ENCODE peak calls at places on chromosome 19, in six cellular contexts. One of them, this sample, is unnamed.

GRCh38 chr19:19489804-19490204 is 25.5 kb downstream of the TSSK6 start:
- DNase-seq in brain microvascular endothelial cell: no peak
- DNase-seq in iPS DF 6.9: no peak
- DNase-seq in AG09309: no peak
- DNase-seq in CD4-positive, CD25-positive, alpha-beta regulatory T cell: no peak
- DNase-seq in PC-3: no peak
- DNase-seq in this sample: no peak

GRCh38 chr19:20787766-20788165 is 11.7 kb downstream of the ZNF66 start:
- DNase-seq in brain microvascular endothelial cell: no peak
- DNase-seq in AG09309: no peak
- DNase-seq in CD4-positive, CD25-positive, alpha-beta regulatory T cell: no peak
- DNase-seq in PC-3: no peak
- DNase-seq in iPS DF 6.9: no peak
- DNase-seq in this sample: no peak

GRCh38 chr19:46481947-46482346 is 10.6 kb upstream of the PNMA8A start:
- DNase-seq in iPS DF 6.9: no peak
- DNase-seq in brain microvascular endothelial cell: no peak
- DNase-seq in PC-3: no peak
- DNase-seq in AG09309: no peak
- DNase-seq in CD4-positive, CD25-positive, alpha-beta regulatory T cell: no peak
- DNase-seq in this sample: peak; percentile 69

GRCh38 chr19:42480335-42481095 is 37.8 kb upstream of the CXCL17 start:
- DNase-seq in CD4-positive, CD25-positive, alpha-beta regulatory T cell: no peak
- DNase-seq in brain microvascular endothelial cell: peak; percentile 50
- DNase-seq in iPS DF 6.9: no peak
- DNase-seq in PC-3: peak; percentile 61
- DNase-seq in AG09309: no peak
- DNase-seq in this sample: peak; percentile 59

GRCh38 chr19:29326351-29326750 is 113.4 kb upstream of the UQCRFS1 start:
- DNase-seq in brain microvascular endothelial cell: no peak
- DNase-seq in CD4-positive, CD25-positive, alpha-beta regulatory T cell: no peak
- DNase-seq in PC-3: no peak
- DNase-seq in AG09309: no peak
- DNase-seq in iPS DF 6.9: no peak
- DNase-seq in this sample: no peak

GRCh38 chr19:9597027-9597426 is 12.7 kb upstream of the ZNF121 start:
- DNase-seq in iPS DF 6.9: no peak
- DNase-seq in CD4-positive, CD25-positive, alpha-beta regulatory T cell: no peak
- DNase-seq in AG09309: peak; percentile 53
- DNase-seq in PC-3: peak; percentile 99
- DNase-seq in brain microvascular endothelial cell: peak; percentile 47
- DNase-seq in this sample: peak; percentile 62

GRCh38 chr19:51140441-51140840 is 1.7 kb upstream of the SIGLEC7 start:
- DNase-seq in PC-3: no peak
- DNase-seq in iPS DF 6.9: no peak
- DNase-seq in brain microvascular endothelial cell: no peak
- DNase-seq in AG09309: no peak
- DNase-seq in CD4-positive, CD25-positive, alpha-beta regulatory T cell: no peak
- DNase-seq in this sample: no peak

GRCh38 chr19:35346193-35347052 is 1.3 kb upstream of the FFAR1 start:
- DNase-seq in CD4-positive, CD25-positive, alpha-beta regulatory T cell: peak; percentile 13
- DNase-seq in PC-3: no peak
- DNase-seq in AG09309: no peak
- DNase-seq in iPS DF 6.9: no peak
- DNase-seq in brain microvascular endothelial cell: no peak
- DNase-seq in this sample: no peak

GRCh38 chr19:3576696-3577443 is 4.1 kb downstream of the HMG20B start:
- DNase-seq in AG09309: no peak
- DNase-seq in iPS DF 6.9: no peak
- DNase-seq in brain microvascular endothelial cell: no peak
- DNase-seq in CD4-positive, CD25-positive, alpha-beta regulatory T cell: no peak
- DNase-seq in PC-3: no peak
- DNase-seq in this sample: peak; percentile 79

GRCh38 chr19:31883299-31883990 is 462.0 kb upstream of the ZNF507 start:
- DNase-seq in PC-3: no peak
- DNase-seq in CD4-positive, CD25-positive, alpha-beta regulatory T cell: no peak
- DNase-seq in AG09309: no peak
- DNase-seq in iPS DF 6.9: no peak
- DNase-seq in brain microvascular endothelial cell: no peak
- DNase-seq in this sample: no peak

GRCh38 chr19:5294403-5295160 is 46.0 kb downstream of the PTPRS start:
- DNase-seq in PC-3: no peak
- DNase-seq in AG09309: no peak
- DNase-seq in brain microvascular endothelial cell: no peak
- DNase-seq in iPS DF 6.9: no peak
- DNase-seq in CD4-positive, CD25-positive, alpha-beta regulatory T cell: no peak
- DNase-seq in this sample: no peak

GRCh38 chr19:38425810-38426466 is at the start of gene RASGRP4:
- DNase-seq in CD4-positive, CD25-positive, alpha-beta regulatory T cell: peak; percentile 45
- DNase-seq in AG09309: no peak
- DNase-seq in PC-3: no peak
- DNase-seq in brain microvascular endothelial cell: no peak
- DNase-seq in iPS DF 6.9: no peak
- DNase-seq in this sample: no peak

GRCh38 chr19:10471909-10472308 is 31.2 kb downstream of the KEAP1 start:
- DNase-seq in iPS DF 6.9: no peak
- DNase-seq in CD4-positive, CD25-positive, alpha-beta regulatory T cell: no peak
- DNase-seq in brain microvascular endothelial cell: peak; percentile 35
- DNase-seq in PC-3: peak; percentile 71
- DNase-seq in AG09309: no peak
- DNase-seq in this sample: peak; percentile 71

GRCh38 chr19:31073485-31074221 is 275.6 kb downstream of the TSHZ3 start:
- DNase-seq in iPS DF 6.9: no peak
- DNase-seq in brain microvascular endothelial cell: no peak
- DNase-seq in CD4-positive, CD25-positive, alpha-beta regulatory T cell: no peak
- DNase-seq in AG09309: no peak
- DNase-seq in PC-3: no peak
- DNase-seq in this sample: no peak

GRCh38 chr19:49489601-49490167 is 2.3 kb downstream of the RPL13A start:
- DNase-seq in AG09309: no peak
- DNase-seq in brain microvascular endothelial cell: no peak
- DNase-seq in iPS DF 6.9: no peak
- DNase-seq in PC-3: no peak
- DNase-seq in CD4-positive, CD25-positive, alpha-beta regulatory T cell: no peak
- DNase-seq in this sample: no peak

GRCh38 chr19:10419646-10420443 is 493 bp upstream of the PDE4A start:
- DNase-seq in CD4-positive, CD25-positive, alpha-beta regulatory T cell: no peak
- DNase-seq in brain microvascular endothelial cell: peak; percentile 91
- DNase-seq in AG09309: no peak
- DNase-seq in iPS DF 6.9: no peak
- DNase-seq in PC-3: peak; percentile 42
- DNase-seq in this sample: peak; percentile 61

GRCh38 chr19:23787106-23787505 is 28.4 kb upstream of the ZNF681 start:
- DNase-seq in brain microvascular endothelial cell: peak; percentile 7
- DNase-seq in iPS DF 6.9: no peak
- DNase-seq in CD4-positive, CD25-positive, alpha-beta regulatory T cell: no peak
- DNase-seq in AG09309: peak; percentile 8
- DNase-seq in PC-3: peak; percentile 61
- DNase-seq in this sample: no peak

GRCh38 chr19:50175924-50176323 is 12.8 kb upstream of the IZUMO2 start:
- DNase-seq in brain microvascular endothelial cell: no peak
- DNase-seq in iPS DF 6.9: no peak
- DNase-seq in AG09309: no peak
- DNase-seq in CD4-positive, CD25-positive, alpha-beta regulatory T cell: no peak
- DNase-seq in PC-3: no peak
- DNase-seq in this sample: no peak

DNA sequence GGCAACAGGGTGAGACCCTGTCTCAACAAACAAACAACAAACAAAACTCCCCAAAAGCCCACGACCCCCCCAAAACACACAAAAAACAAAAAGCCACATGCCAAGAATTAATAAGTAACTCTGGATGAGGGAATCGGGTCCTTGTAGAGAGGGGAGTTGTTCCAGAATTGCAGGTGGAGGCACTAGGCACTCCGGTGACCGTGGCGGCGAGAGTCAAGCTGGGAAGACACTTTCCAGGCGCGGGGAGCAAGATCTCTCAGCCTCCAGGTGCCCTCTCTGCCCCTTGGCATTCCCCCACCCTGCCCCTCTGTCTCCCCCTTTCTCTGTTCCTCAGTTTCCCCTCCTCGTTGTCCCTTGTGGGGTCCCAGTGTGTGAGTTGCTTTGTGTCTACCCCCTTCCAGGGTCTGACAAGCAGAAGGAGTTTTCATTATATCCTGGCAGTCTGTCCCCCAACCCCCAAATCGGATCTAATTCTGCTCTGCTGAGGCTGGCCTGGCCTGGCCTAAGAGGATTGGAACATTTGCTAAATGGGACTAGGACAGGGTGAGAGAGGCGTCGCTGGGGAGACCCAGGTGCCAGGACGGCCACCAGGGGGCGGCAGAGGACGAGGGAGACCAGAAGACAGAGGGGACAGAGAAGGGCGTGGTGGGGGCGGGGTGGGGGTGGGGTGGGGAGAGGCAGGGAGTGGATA is 8.3 kb upstream of the CRX start:
- DNase-seq in PC-3: peak; percentile 69
- DNase-seq in CD4-positive, CD25-positive, alpha-beta regulatory T cell: peak; percentile 57
- DNase-seq in AG09309: no peak
- DNase-seq in iPS DF 6.9: peak; percentile 82
- DNase-seq in brain microvascular endothelial cell: peak; percentile 23
- DNase-seq in this sample: peak; percentile 56
- H3K4me3 ChIP-seq in PC-3: no peak overlapping the region
- H3K4me3 ChIP-seq in CD4-positive, CD25-positive, alpha-beta regulatory T cell: no peak overlapping the region
- H3K4me3 ChIP-seq in AG09309: no peak overlapping the region
- H3K4me3 ChIP-seq in iPS DF 6.9: no peak overlapping the region
- H3K4me3 ChIP-seq in brain microvascular endothelial cell: no peak overlapping the region
- H3K4me3 ChIP-seq in this sample: no peak overlapping the region

GRCh38 chr19:34085336-34085735 is 87.0 kb upstream of the LSM14A start:
- DNase-seq in PC-3: no peak
- DNase-seq in iPS DF 6.9: no peak
- DNase-seq in brain microvascular endothelial cell: no peak
- DNase-seq in AG09309: no peak
- DNase-seq in CD4-positive, CD25-positive, alpha-beta regulatory T cell: no peak
- DNase-seq in this sample: no peak

GRCh38 chr19:34088292-34088691 is 84.0 kb upstream of the LSM14A start:
- DNase-seq in CD4-positive, CD25-positive, alpha-beta regulatory T cell: no peak
- DNase-seq in iPS DF 6.9: no peak
- DNase-seq in AG09309: no peak
- DNase-seq in PC-3: peak; percentile 69
- DNase-seq in brain microvascular endothelial cell: no peak
- DNase-seq in this sample: no peak

GRCh38 chr19:34084396-34085145 is 87.7 kb upstream of the LSM14A start:
- DNase-seq in CD4-positive, CD25-positive, alpha-beta regulatory T cell: no peak
- DNase-seq in AG09309: no peak
- DNase-seq in iPS DF 6.9: no peak
- DNase-seq in PC-3: no peak
- DNase-seq in brain microvascular endothelial cell: no peak
- DNase-seq in this sample: no peak

DNA sequence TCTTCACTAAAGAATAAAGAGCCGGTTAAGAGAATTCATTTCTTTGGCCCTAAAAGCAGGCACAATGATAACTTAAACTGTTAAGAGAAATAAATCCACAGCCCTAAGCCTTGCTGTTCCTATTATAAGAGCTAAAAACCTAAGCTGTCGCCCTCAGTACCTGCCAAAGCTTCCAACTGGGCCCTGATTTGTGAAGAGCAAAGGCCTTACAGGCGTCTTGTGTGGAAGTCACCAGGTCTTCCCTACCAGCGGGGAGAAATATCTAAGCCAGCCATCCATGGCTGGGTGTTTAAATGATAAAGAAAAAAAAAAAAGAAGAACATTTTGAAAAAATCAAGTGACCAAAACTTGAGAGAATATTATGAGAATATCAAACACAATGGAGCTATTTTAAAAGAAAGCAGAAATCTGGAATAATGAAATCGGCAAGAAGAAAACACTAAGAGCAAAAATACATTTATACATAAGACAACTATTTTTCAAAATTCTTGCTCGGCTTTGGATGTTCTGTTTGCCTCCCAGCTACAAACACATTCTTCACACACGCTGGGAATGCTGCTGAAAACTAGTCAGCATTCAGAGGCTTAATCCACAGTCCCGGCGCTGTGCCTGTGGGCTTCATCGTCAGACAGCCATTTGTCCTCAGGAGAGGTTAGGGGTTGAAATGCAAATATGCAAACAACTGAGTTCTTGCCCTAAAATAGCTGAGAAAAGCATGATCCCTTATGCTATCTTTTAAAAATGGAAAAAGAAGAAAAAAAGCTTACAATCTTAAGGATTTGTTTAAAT is 89.8 kb upstream of the LSM14A start:
- DNase-seq in CD4-positive, CD25-positive, alpha-beta regulatory T cell: no peak
- DNase-seq in brain microvascular endothelial cell: no peak
- DNase-seq in PC-3: no peak
- DNase-seq in iPS DF 6.9: no peak
- DNase-seq in AG09309: no peak
- DNase-seq in this sample: no peak
- H3K4me3 ChIP-seq in CD4-positive, CD25-positive, alpha-beta regulatory T cell: no peak overlapping the region
- H3K4me3 ChIP-seq in brain microvascular endothelial cell: no peak overlapping the region
- H3K4me3 ChIP-seq in PC-3: no peak overlapping the region
- H3K4me3 ChIP-seq in iPS DF 6.9: no peak overlapping the region
- H3K4me3 ChIP-seq in AG09309: no peak overlapping the region
- H3K4me3 ChIP-seq in this sample: no peak overlapping the region

DNA sequence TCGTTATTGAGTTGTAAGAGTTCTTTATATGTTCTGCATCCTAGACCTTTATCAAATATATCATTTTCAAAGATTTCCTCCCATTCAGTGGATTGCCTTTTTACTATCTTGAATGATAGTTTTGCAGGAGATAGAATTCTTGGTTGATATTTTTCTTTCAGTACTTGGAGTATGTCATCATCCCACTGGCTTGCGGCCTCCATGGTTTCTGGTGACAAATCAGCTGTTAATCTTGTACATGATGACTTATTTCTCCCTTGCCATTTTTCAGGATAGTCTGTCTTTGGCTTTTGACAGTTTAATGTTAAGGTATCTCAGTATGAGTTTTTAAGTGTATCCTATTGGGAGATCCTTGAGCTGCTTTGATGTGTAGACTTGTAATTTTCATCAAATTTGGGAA is 8.5 kb downstream of the ZNF557 start:
- DNase-seq in iPS DF 6.9: no peak
- DNase-seq in brain microvascular endothelial cell: no peak
- DNase-seq in AG09309: no peak
- DNase-seq in CD4-positive, CD25-positive, alpha-beta regulatory T cell: no peak
- DNase-seq in PC-3: no peak
- DNase-seq in this sample: no peak
- H3K4me3 ChIP-seq in iPS DF 6.9: no peak overlapping the region
- H3K4me3 ChIP-seq in brain microvascular endothelial cell: no peak overlapping the region
- H3K4me3 ChIP-seq in AG09309: no peak overlapping the region
- H3K4me3 ChIP-seq in CD4-positive, CD25-positive, alpha-beta regulatory T cell: no peak overlapping the region
- H3K4me3 ChIP-seq in PC-3: peak overlapping the region; percentile 20
- H3K4me3 ChIP-seq in this sample: no peak overlapping the region

DNA sequence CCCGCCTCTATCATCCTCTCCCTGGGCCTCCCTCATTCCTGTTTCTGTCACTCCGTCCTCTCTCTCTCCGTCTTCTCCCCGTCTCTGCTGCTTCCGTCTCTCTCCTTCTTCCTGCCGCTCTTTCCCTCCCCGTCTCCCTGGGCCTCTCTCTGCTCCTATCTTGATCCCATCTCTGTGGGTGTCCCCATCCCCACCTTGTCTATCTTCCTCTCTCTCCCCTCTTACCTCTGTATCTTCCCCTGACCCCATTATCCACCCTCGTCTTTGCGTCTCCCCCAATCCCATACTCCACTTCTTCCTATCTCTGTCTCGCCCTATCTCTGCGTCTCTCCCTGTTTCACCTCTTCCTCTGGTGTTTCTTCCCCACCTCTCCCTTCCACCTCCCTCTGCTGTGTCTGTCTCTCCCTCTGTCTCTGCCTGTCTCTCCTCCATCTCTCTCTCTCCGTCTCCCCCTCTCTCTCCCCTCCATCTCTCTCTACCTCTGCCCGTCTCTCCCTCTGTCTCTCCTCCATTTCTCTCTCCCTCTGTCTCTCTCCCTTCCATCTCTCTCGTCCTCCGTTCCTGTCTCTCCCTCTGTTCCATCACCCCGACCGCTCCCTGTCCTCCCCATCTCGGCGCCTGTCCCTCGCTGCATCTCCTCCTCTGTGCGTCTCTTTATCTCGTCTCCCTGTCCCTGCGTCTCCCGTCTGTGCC is 4.3 kb downstream of the GRIN2D start:
- DNase-seq in PC-3: no peak
- DNase-seq in AG09309: no peak
- DNase-seq in iPS DF 6.9: no peak
- DNase-seq in CD4-positive, CD25-positive, alpha-beta regulatory T cell: no peak
- DNase-seq in brain microvascular endothelial cell: no peak
- DNase-seq in this sample: no peak
- H3K4me3 ChIP-seq in PC-3: peak overlapping the region; percentile 64
- H3K4me3 ChIP-seq in AG09309: peak overlapping the region; percentile 50
- H3K4me3 ChIP-seq in iPS DF 6.9: peak overlapping the region; percentile 74
- H3K4me3 ChIP-seq in CD4-positive, CD25-positive, alpha-beta regulatory T cell: peak overlapping the region; percentile 74
- H3K4me3 ChIP-seq in brain microvascular endothelial cell: peak overlapping the region; percentile 59
- H3K4me3 ChIP-seq in this sample: peak overlapping the region; percentile 56